ENCODE peak calls at places on chromosomes 6 and 20, in four cellular contexts. One of them, this sample, is unnamed.

GRCh38 chr20:44326391-44327159 is 10.3 kb upstream of the R3HDML start:
- DNase-seq in SK-N-SH: peak; percentile 52
- DNase-seq in K562: no peak
- DNase-seq in GM12878: no peak
- DNase-seq in this sample: peak; percentile 72

GRCh38 chr6:136737343-136738177 is 54.7 kb downstream of the MAP3K5 start:
- DNase-seq in SK-N-SH: no peak
- DNase-seq in K562: peak; percentile 80
- DNase-seq in GM12878: no peak
- DNase-seq in this sample: no peak

GRCh38 chr6:147467463-147467862 is 41.0 kb upstream of the SAMD5 start:
- DNase-seq in SK-N-SH: no peak
- DNase-seq in K562: no peak
- DNase-seq in GM12878: no peak
- DNase-seq in this sample: no peak

GRCh38 chr6:170254315-170255213 is 36.3 kb downstream of the DLL1 start:
- DNase-seq in SK-N-SH: no peak
- DNase-seq in K562: no peak
- DNase-seq in GM12878: no peak
- DNase-seq in this sample: no peak

GRCh38 chr20:4573564-4574355 is 147.9 kb upstream of the PRND start:
- DNase-seq in SK-N-SH: no peak
- DNase-seq in K562: no peak
- DNase-seq in GM12878: no peak
- DNase-seq in this sample: no peak

GRCh38 chr6:136252441-136252840 is 2.3 kb upstream of the MTFR2 start:
- DNase-seq in SK-N-SH: no peak
- DNase-seq in K562: no peak
- DNase-seq in GM12878: no peak
- DNase-seq in this sample: no peak

GRCh38 chr6:21079468-21080048 is 514.0 kb upstream of the SOX4 start:
- DNase-seq in SK-N-SH: peak; percentile 50
- DNase-seq in K562: no peak
- DNase-seq in GM12878: no peak
- DNase-seq in this sample: no peak

GRCh38 chr6:11538049-11538798 is 675 bp downstream of the TMEM170B start:
- DNase-seq in SK-N-SH: peak; percentile 70
- DNase-seq in K562: peak; percentile 14
- DNase-seq in GM12878: no peak
- DNase-seq in this sample: peak; percentile 36

GRCh38 chr6:65979120-65979519 is 272.1 kb upstream of the EYS start:
- DNase-seq in SK-N-SH: no peak
- DNase-seq in K562: no peak
- DNase-seq in GM12878: no peak
- DNase-seq in this sample: no peak

GRCh38 chr6:47709160-47709559 is 10.8 kb downstream of the ADGRF4 start:
- DNase-seq in SK-N-SH: no peak
- DNase-seq in K562: no peak
- DNase-seq in GM12878: no peak
- DNase-seq in this sample: no peak

GRCh38 chr20:63665708-63666107 is 7.6 kb downstream of the RTEL1 start:
- DNase-seq in SK-N-SH: no peak
- DNase-seq in K562: no peak
- DNase-seq in GM12878: no peak
- DNase-seq in this sample: no peak

GRCh38 chr6:148893481-148893880 is 146.7 kb downstream of the UST start:
- DNase-seq in SK-N-SH: no peak
- DNase-seq in K562: no peak
- DNase-seq in GM12878: no peak
- DNase-seq in this sample: no peak

GRCh38 chr6:13914346-13914745 is 10.4 kb upstream of the RNF182 start:
- DNase-seq in SK-N-SH: no peak
- DNase-seq in K562: no peak
- DNase-seq in GM12878: no peak
- DNase-seq in this sample: no peak

GRCh38 chr20:40638414-40638813 is 50.6 kb downstream of the MAFB start:
- DNase-seq in SK-N-SH: no peak
- DNase-seq in K562: no peak
- DNase-seq in GM12878: no peak
- DNase-seq in this sample: no peak

GRCh38 chr6:111743318-111743717 is 129.9 kb downstream of the FYN start:
- DNase-seq in SK-N-SH: no peak
- DNase-seq in K562: no peak
- DNase-seq in GM12878: no peak
- DNase-seq in this sample: no peak

GRCh38 chr20:19129306-19129705 is 83.1 kb upstream of the SLC24A3 start:
- DNase-seq in SK-N-SH: no peak
- DNase-seq in K562: no peak
- DNase-seq in GM12878: no peak
- DNase-seq in this sample: no peak

GRCh38 chr6:53862517-53863457 is 68.0 kb downstream of the LRRC1 start:
- DNase-seq in SK-N-SH: no peak
- DNase-seq in K562: no peak
- DNase-seq in GM12878: no peak
- DNase-seq in this sample: no peak

GRCh38 chr6:47736083-47736700 is 37.8 kb downstream of the ADGRF4 start:
- DNase-seq in SK-N-SH: no peak
- DNase-seq in K562: no peak
- DNase-seq in GM12878: no peak
- DNase-seq in this sample: no peak

GRCh38 chr20:1656844-1657243 is 735 bp downstream of the SIRPG start:
- DNase-seq in SK-N-SH: no peak
- DNase-seq in K562: no peak
- DNase-seq in GM12878: no peak
- DNase-seq in this sample: no peak

GRCh38 chr6:98648211-98648914 is 186.0 kb upstream of the POU3F2 start:
- DNase-seq in SK-N-SH: no peak
- DNase-seq in K562: no peak
- DNase-seq in GM12878: no peak
- DNase-seq in this sample: no peak

GRCh38 chr6:139955366-139956155 is 581.1 kb upstream of the CITED2 start:
- DNase-seq in SK-N-SH: no peak
- DNase-seq in K562: no peak
- DNase-seq in GM12878: no peak
- DNase-seq in this sample: no peak

GRCh38 chr6:152634773-152635172 is 2.4 kb downstream of the SYNE1 start:
- DNase-seq in SK-N-SH: no peak
- DNase-seq in K562: no peak
- DNase-seq in GM12878: no peak
- DNase-seq in this sample: no peak

GRCh38 chr6:20771427-20771826 is 237.2 kb downstream of the CDKAL1 start:
- DNase-seq in SK-N-SH: no peak
- DNase-seq in K562: no peak
- DNase-seq in GM12878: no peak
- DNase-seq in this sample: peak; percentile 23

GRCh38 chr20:33477386-33478234 is 12.3 kb upstream of the CBFA2T2 start:
- DNase-seq in SK-N-SH: no peak
- DNase-seq in K562: no peak
- DNase-seq in GM12878: no peak
- DNase-seq in this sample: peak; percentile 62

GRCh38 chr20:51631011-51631950 is 88.8 kb upstream of the NFATC2 start:
- DNase-seq in SK-N-SH: peak; percentile 44
- DNase-seq in K562: peak; percentile 53
- DNase-seq in GM12878: no peak
- DNase-seq in this sample: no peak

GRCh38 chr20:58310291-58310782 is 822 bp downstream of the RAB22A start:
- DNase-seq in SK-N-SH: no peak
- DNase-seq in K562: no peak
- DNase-seq in GM12878: no peak
- DNase-seq in this sample: no peak

GRCh38 chr20:58307270-58307669 is 2.2 kb upstream of the RAB22A start:
- DNase-seq in SK-N-SH: no peak
- DNase-seq in K562: no peak
- DNase-seq in GM12878: no peak
- DNase-seq in this sample: no peak

GRCh38 chr20:58309607-58310290 is at the start of gene RAB22A:
- DNase-seq in SK-N-SH: peak; percentile 98
- DNase-seq in K562: peak; percentile 94
- DNase-seq in GM12878: no peak
- DNase-seq in this sample: peak; percentile 73

GRCh38 chr20:58308290-58308679 is 1.2 kb upstream of the RAB22A start:
- DNase-seq in SK-N-SH: no peak
- DNase-seq in K562: no peak
- DNase-seq in GM12878: no peak
- DNase-seq in this sample: no peak

GRCh38 chr20:58308680-58309527 is 611 bp upstream of the RAB22A start:
- DNase-seq in SK-N-SH: peak; percentile 92
- DNase-seq in K562: peak; percentile 83
- DNase-seq in GM12878: no peak
- DNase-seq in this sample: peak; percentile 58
- TF ChIP-seq USF1 in SK-N-SH: no peak
- TF ChIP-seq USF1 in K562: no peak
- TF ChIP-seq USF1 in GM12878: no peak
- TF ChIP-seq USF1 in this sample: no peak

GRCh38 chr6:43278524-43279078 is 19.5 kb upstream of the SLC22A7 start:
- DNase-seq in SK-N-SH: no peak
- DNase-seq in K562: no peak
- DNase-seq in GM12878: no peak
- DNase-seq in this sample: no peak
- TF ChIP-seq USF1 in SK-N-SH: no peak
- TF ChIP-seq USF1 in K562: no peak
- TF ChIP-seq USF1 in GM12878: no peak
- TF ChIP-seq USF1 in this sample: no peak

GRCh38 chr6:73984851-73985250 is 288.8 kb downstream of the CD109 start:
- DNase-seq in SK-N-SH: no peak
- DNase-seq in K562: no peak
- DNase-seq in GM12878: no peak
- DNase-seq in this sample: no peak

GRCh38 chr6:73983367-73983766 is 287.4 kb downstream of the CD109 start:
- DNase-seq in SK-N-SH: no peak
- DNase-seq in K562: no peak
- DNase-seq in GM12878: no peak
- DNase-seq in this sample: no peak

GRCh38 chr6:73985891-73986290 is 289.9 kb downstream of the CD109 start:
- DNase-seq in SK-N-SH: no peak
- DNase-seq in K562: no peak
- DNase-seq in GM12878: no peak
- DNase-seq in this sample: no peak
- TF ChIP-seq USF1 in SK-N-SH: no peak
- TF ChIP-seq USF1 in K562: no peak
- TF ChIP-seq USF1 in GM12878: no peak
- TF ChIP-seq USF1 in this sample: no peak

GRCh38 chr20:36572701-36573102 is 695 bp upstream of the TGIF2 start:
- DNase-seq in SK-N-SH: peak; percentile 26
- DNase-seq in K562: peak; percentile 47
- DNase-seq in GM12878: no peak
- DNase-seq in this sample: no peak
- TF ChIP-seq USF1 in SK-N-SH: no peak
- TF ChIP-seq USF1 in K562: no peak
- TF ChIP-seq USF1 in GM12878: no peak
- TF ChIP-seq USF1 in this sample: no peak

GRCh38 chr20:49247169-49247734 is 28.0 kb downstream of the DDX27 start:
- DNase-seq in SK-N-SH: no peak
- DNase-seq in K562: no peak
- DNase-seq in GM12878: no peak
- DNase-seq in this sample: no peak
- TF ChIP-seq USF1 in SK-N-SH: no peak
- TF ChIP-seq USF1 in K562: no peak
- TF ChIP-seq USF1 in GM12878: no peak
- TF ChIP-seq USF1 in this sample: no peak

GRCh38 chr6:110491644-110492317 is 15.4 kb upstream of the SLC22A16 start:
- DNase-seq in SK-N-SH: no peak
- DNase-seq in K562: no peak
- DNase-seq in GM12878: no peak
- DNase-seq in this sample: no peak

GRCh38 chr6:110491299-110491643 is 14.9 kb upstream of the SLC22A16 start:
- DNase-seq in SK-N-SH: no peak
- DNase-seq in K562: no peak
- DNase-seq in GM12878: no peak
- DNase-seq in this sample: no peak

GRCh38 chr6:110493253-110493800 is 16.9 kb upstream of the SLC22A16 start:
- DNase-seq in SK-N-SH: no peak
- DNase-seq in K562: no peak
- DNase-seq in GM12878: no peak
- DNase-seq in this sample: no peak

GRCh38 chr6:110490110-110490509 is 13.7 kb upstream of the SLC22A16 start:
- DNase-seq in SK-N-SH: no peak
- DNase-seq in K562: no peak
- DNase-seq in GM12878: no peak
- DNase-seq in this sample: no peak

DNA sequence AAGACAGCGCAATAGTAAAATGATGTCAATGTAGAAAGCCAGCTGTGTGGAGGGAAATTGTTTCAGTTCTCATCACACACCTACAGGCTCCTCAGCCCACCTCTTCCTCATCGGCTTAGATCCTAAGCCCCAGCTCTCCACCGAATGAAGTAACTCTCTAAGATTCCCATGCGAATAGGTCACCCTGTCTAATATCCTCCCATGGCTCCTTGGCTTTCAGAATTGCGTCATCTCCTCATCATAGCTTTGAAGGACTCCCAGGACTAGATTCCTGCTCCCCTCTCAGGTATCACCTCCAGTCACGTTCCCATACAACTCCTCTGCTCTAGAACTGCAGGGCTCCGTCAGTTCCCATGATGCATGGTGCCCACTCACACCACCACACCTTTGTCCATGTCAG is 16.2 kb upstream of the SLC22A16 start:
- DNase-seq in SK-N-SH: no peak
- DNase-seq in K562: no peak
- DNase-seq in GM12878: no peak
- DNase-seq in this sample: no peak
- TF ChIP-seq USF1 in SK-N-SH: no peak
- TF ChIP-seq USF1 in K562: no peak
- TF ChIP-seq USF1 in GM12878: no peak
- TF ChIP-seq USF1 in this sample: no peak

DNA sequence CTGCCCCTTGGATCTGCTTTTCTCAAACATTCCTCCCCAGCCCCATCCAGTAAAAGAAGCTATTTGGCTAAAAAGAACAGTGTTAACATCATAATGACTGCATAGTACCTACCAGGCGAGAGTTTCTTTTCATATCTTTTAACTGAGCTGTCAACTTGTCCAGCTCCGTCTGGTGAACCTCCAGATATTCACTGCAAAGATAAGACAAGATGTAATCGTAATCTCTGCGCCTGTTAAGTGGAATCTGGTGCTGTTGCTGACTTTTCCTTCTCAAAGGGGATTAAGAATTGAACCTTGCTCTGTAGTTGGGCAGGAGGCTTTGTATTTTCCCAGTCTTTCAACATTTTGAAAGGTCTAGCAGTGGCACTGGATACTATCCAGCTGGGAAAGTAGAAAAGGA is 63.0 kb downstream of the RIPOR2 start:
- DNase-seq in SK-N-SH: peak; percentile 26
- DNase-seq in K562: no peak
- DNase-seq in GM12878: no peak
- DNase-seq in this sample: no peak
- TF ChIP-seq USF1 in SK-N-SH: no peak
- TF ChIP-seq USF1 in K562: no peak
- TF ChIP-seq USF1 in GM12878: no peak
- TF ChIP-seq USF1 in this sample: no peak